ENCODE peak calls at places on chromosomes 5 and 9, in seven cellular contexts. F is neural progenitor cell, E is mammary epithelial cell, U is choroid plexus epithelial cell, I is fibroblast of pulmonary artery, H is astrocyte of the cerebellum, W is heart right ventricle. G is an unnamed sample.

GRCh38 chr9:82456621-82457020 is 468.0 kb downstream of the SPATA31D1 start:
- DNase-seq in F (no peak), E (peak; percentile 50), U (peak; percentile 47), I (peak; percentile 11), H (no peak), W (no peak), G (peak; percentile 21)

GRCh38 chr5:136012041-136012804 is 16.6 kb upstream of the TGFBI start:
- DNase-seq in F (no peak), E (no peak), U (peak; percentile 83), I (peak; percentile 85), H (no peak), W (no peak), G (no peak)

GRCh38 chr5:176890455-176891330 is 8.5 kb downstream of the HK3 start:
- DNase-seq in F (no peak), E (no peak), U (no peak), I (no peak), H (no peak), W (no peak), G (no peak)

GRCh38 chr5:9207820-9208418 is 338.0 kb downstream of the SEMA5A start:
- DNase-seq in F (peak; percentile 66), E (peak; percentile 23), U (peak; percentile 77), I (peak; percentile 80), H (peak; percentile 54), W (no peak), G (no peak)

GRCh38 chr9:34589656-34590375 is at the start of gene CNTFR:
- DNase-seq in F (peak; percentile 88), E (no peak), U (no peak), I (no peak), H (no peak), W (peak; percentile 54), G (no peak)

GRCh38 chr5:172173771-172174170 is 14.3 kb downstream of the STK10 start:
- DNase-seq in F (no peak), E (peak; percentile 89), U (peak; percentile 88), I (peak; percentile 46), H (peak; percentile 76), W (no peak), G (peak; percentile 62)

GRCh38 chr9:19186240-19186639 is 44.3 kb upstream of the DENND4C start:
- DNase-seq in F (no peak), E (peak; percentile 22), U (no peak), I (no peak), H (no peak), W (no peak), G (no peak)

GRCh38 chr9:78122631-78123030 is 91.0 kb upstream of the GNAQ start:
- DNase-seq in F (no peak), E (peak; percentile 84), U (peak; percentile 31), I (peak; percentile 8), H (no peak), W (no peak), G (no peak)

GRCh38 chr5:165497707-165498106 is 1992.3 kb downstream of the MAT2B start:
- DNase-seq in F (peak; percentile 46), E (peak; percentile 14), U (peak; percentile 41), I (peak; percentile 1), H (no peak), W (no peak), G (no peak)

GRCh38 chr5:59296317-59297264 is 596.9 kb downstream of the PDE4D start:
- DNase-seq in F (no peak), E (peak; percentile 62), U (peak; percentile 66), I (peak; percentile 48), H (no peak), W (no peak), G (no peak)
- H3K4me3 ChIP-seq in F (no peak overlapping the region), E (peak overlapping the region; percentile 42), U (peak overlapping the region; percentile 34), I (peak overlapping the region; percentile 49), H (peak overlapping the region; percentile 7), W (peak overlapping the region; percentile 38), G (no peak overlapping the region)

GRCh38 chr5:122985006-122985700 is 51.4 kb downstream of the PPIC start:
- DNase-seq in F (no peak), E (no peak), U (no peak), I (no peak), H (no peak), W (no peak), G (no peak)
- TF ChIP-seq CTCF in F (no peak), E (no peak), U (no peak), I (no peak), H (no peak), W (no peak), G (no peak)

GRCh38 chr9:36725777-36726356 is 153.2 kb downstream of the MELK start:
- DNase-seq in F (peak; percentile 57), E (no peak), U (no peak), I (no peak), H (no peak), W (no peak), G (no peak)
- H3K4me3 ChIP-seq in F (no peak overlapping the region), E (no peak overlapping the region), U (no peak overlapping the region), I (no peak overlapping the region), H (no peak overlapping the region), W (no peak overlapping the region), G (no peak overlapping the region)

GRCh38 chr5:128895122-128895521 is 70.2 kb upstream of the SLC27A6 start:
- DNase-seq in F (no peak), E (no peak), U (no peak), I (no peak), H (no peak), W (no peak), G (no peak)
- TF ChIP-seq CTCF in F (no peak), E (no peak), U (no peak), I (no peak), H (no peak), W (no peak), G (no peak)

GRCh38 chr5:39177629-39177959 is 41.8 kb downstream of the FYB1 start:
- DNase-seq in F (no peak), E (no peak), U (no peak), I (no peak), H (no peak), W (no peak), G (no peak)
- H3K4me3 ChIP-seq in F (no peak overlapping the region), E (no peak overlapping the region), U (no peak overlapping the region), I (no peak overlapping the region), H (no peak overlapping the region), W (no peak overlapping the region), G (no peak overlapping the region)

GRCh38 chr5:32001284-32001683 is 172.8 kb downstream of the GOLPH3 start:
- DNase-seq in F (no peak), E (no peak), U (no peak), I (no peak), H (no peak), W (no peak), G (no peak)
- TF ChIP-seq CTCF in F (no peak), E (no peak), U (no peak), I (no peak), H (no peak), W (no peak), G (no peak)

DNA sequence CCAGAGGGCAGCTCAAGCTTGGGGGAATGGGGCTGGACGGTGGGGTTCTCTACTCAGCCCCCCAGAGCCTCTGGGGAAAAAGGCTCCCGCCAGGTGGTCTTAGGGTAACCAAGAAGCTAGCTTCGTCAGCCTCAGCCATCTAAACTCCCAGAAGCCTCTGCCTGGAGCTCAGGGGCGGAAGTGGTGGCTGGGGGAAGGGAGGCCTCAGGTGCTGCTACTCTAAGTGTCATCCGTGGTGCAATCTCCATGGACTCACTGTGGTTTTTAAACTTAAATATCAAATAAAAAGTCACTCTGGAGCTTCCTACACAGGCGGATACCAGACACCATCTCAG is 748 bp downstream of the DOCK2 start:
- DNase-seq in F (no peak), E (no peak), U (no peak), I (no peak), H (no peak), W (no peak), G (no peak)
- H3K4me3 ChIP-seq in F (no peak overlapping the region), E (no peak overlapping the region), U (no peak overlapping the region), I (no peak overlapping the region), H (no peak overlapping the region), W (peak overlapping the region; percentile 40), G (no peak overlapping the region)